ENCODE peak calls at places on chromosome 10, in four cellular contexts. J is GM12865, L is uterus, D is adrenal gland. S is an unnamed sample.
A peak's percentile ranks its signal among the peaks of the same experiment; 100 is the strongest.

GRCh38 chr10:114550756-114551290 is 107.3 kb downstream of the ABLIM1 start:
- DNase-seq in J (no peak), L (no peak), D (no peak), S (no peak)

GRCh38 chr10:88071814-88072380 is 208.5 kb downstream of the PTEN start:
- DNase-seq in J (no peak), L (no peak), D (no peak), S (no peak)

GRCh38 chr10:60377955-60378354 is 11.7 kb downstream of the ANK3 start:
- DNase-seq in J (no peak), L (no peak), D (no peak), S (no peak)

GRCh38 chr10:25047902-25048301 is 31.5 kb downstream of the THNSL1 start:
- DNase-seq in J (no peak), L (no peak), D (no peak), S (no peak)

GRCh38 chr10:71766717-71767419 is 6.5 kb downstream of the VSIR start:
- DNase-seq in J (peak; percentile 66), L (peak; percentile 83), D (peak; percentile 67), S (no peak)

GRCh38 chr10:43237631-43238446 is 29.0 kb downstream of the RASGEF1A start:
- DNase-seq in J (no peak), L (peak; percentile 10), D (peak; percentile 3), S (no peak)

GRCh38 chr10:114179148-114179547 is at the start of gene TDRD1:
- DNase-seq in J (no peak), L (no peak), D (no peak), S (no peak)

GRCh38 chr10:72702868-72703581 is 11.1 kb downstream of the MCU start:
- DNase-seq in J (peak; percentile 51), L (no peak), D (no peak), S (peak; percentile 60)

GRCh38 chr10:22606164-22606614 is 108.2 kb downstream of the PIP4K2A start:
- DNase-seq in J (peak; percentile 97), L (no peak), D (peak; percentile 53), S (peak; percentile 39)

GRCh38 chr10:132353456-132354355 is 21.7 kb downstream of the LRRC27 start:
- DNase-seq in J (no peak), L (no peak), D (peak; percentile 7), S (no peak)

GRCh38 chr10:14039968-14040668 is 290.6 kb downstream of the FRMD4A start:
- DNase-seq in J (no peak), L (no peak), D (no peak), S (no peak)

GRCh38 chr10:133520193-133520738 is 6.9 kb upstream of the CYP2E1 start:
- DNase-seq in J (peak; percentile 79), L (peak; percentile 34), D (peak; percentile 76), S (peak; percentile 77)

GRCh38 chr10:70541738-70542564 is 60.6 kb downstream of the PRF1 start:
- DNase-seq in J (no peak), L (no peak), D (no peak), S (no peak)

GRCh38 chr10:88032566-88032965 is 169.1 kb downstream of the PTEN start:
- DNase-seq in J (no peak), L (no peak), D (no peak), S (no peak)

GRCh38 chr10:93991596-93992284 is 2.0 kb upstream of the PLCE1 start:
- DNase-seq in J (no peak), L (peak; percentile 61), D (peak; percentile 59), S (no peak)

GRCh38 chr10:126357169-126357568 is 31.1 kb downstream of the ADAM12 start:
- DNase-seq in J (no peak), L (no peak), D (no peak), S (no peak)

GRCh38 chr10:33621143-33621542 is 286.7 kb upstream of the NRP1 start:
- DNase-seq in J (no peak), L (no peak), D (peak; percentile 21), S (no peak)

GRCh38 chr10:33067481-33067880 is 109.5 kb upstream of the ITGB1 start:
- DNase-seq in J (no peak), L (no peak), D (no peak), S (no peak)

GRCh38 chr10:62393237-62393636 is 19.1 kb downstream of the ZNF365 start:
- DNase-seq in J (no peak), L (no peak), D (no peak), S (no peak)

GRCh38 chr10:759898-760477 is 70.5 kb upstream of the DIP2C start:
- DNase-seq in J (no peak), L (no peak), D (no peak), S (no peak)

GRCh38 chr10:132630666-132631347 is 93.2 kb downstream of the INPP5A start:
- DNase-seq in J (no peak), L (peak; percentile 86), D (peak; percentile 64), S (no peak)

GRCh38 chr10:125217986-125218675 is 57.8 kb upstream of the CTBP2 start:
- DNase-seq in J (no peak), L (no peak), D (no peak), S (no peak)

GRCh38 chr10:125868372-125868975 is 12.6 kb downstream of the DHX32 start:
- DNase-seq in J (peak; percentile 57), L (no peak), D (no peak), S (peak; percentile 28)

GRCh38 chr10:124874-125273 is 10.4 kb upstream of the ZMYND11 start:
- DNase-seq in J (no peak), L (no peak), D (no peak), S (no peak)

GRCh38 chr10:12314836-12315235 is 34.5 kb upstream of the CAMK1D start:
- DNase-seq in J (no peak), L (no peak), D (no peak), S (no peak)
- H3K4me3 ChIP-seq in J (no peak overlapping the region), L (no peak overlapping the region), D (no peak overlapping the region), S (no peak overlapping the region)

GRCh38 chr10:110076559-110077318 is 69.0 kb downstream of the ADD3 start:
- DNase-seq in J (peak; percentile 77), L (peak; percentile 73), D (peak; percentile 35), S (peak; percentile 75)
- H3K4me3 ChIP-seq in J (peak overlapping the region; percentile 48), L (no peak overlapping the region), D (no peak overlapping the region), S (peak overlapping the region; percentile 9)

GRCh38 chr10:6234371-6234770 is 31.6 kb downstream of the PFKFB3 start:
- DNase-seq in J (no peak), L (no peak), D (no peak), S (no peak)
- H3K4me3 ChIP-seq in J (no peak overlapping the region), L (no peak overlapping the region), D (no peak overlapping the region), S (no peak overlapping the region)

GRCh38 chr10:80104066-80104926 is 25.8 kb downstream of the TMEM254 start:
- DNase-seq in J (peak; percentile 65), L (peak; percentile 34), D (no peak), S (peak; percentile 24)
- H3K4me3 ChIP-seq in J (no peak overlapping the region), L (no peak overlapping the region), D (no peak overlapping the region), S (no peak overlapping the region)